ENCODE peak calls at places on chromosomes 5 and 9, in nine cellular contexts. F is GM23338, K is OCI-LY7, M is GM23248, P is neural progenitor cell, N is hepatocyte, X is HCT116, W is MM.1S, E is SK-N-SH. Z is an unnamed sample. For H3K4me1, the result is how much of the 10 kb centered on the place peaks cover.

GRCh38 chr5:129664336-129664937 is 83.5 kb upstream of the MINAR2 start:
- DNase-seq in F (peak), K (peak), M (peak), P (peak), N (peak), X (peak), W (peak), E (peak), Z (peak)

GRCh38 chr5:143129910-143130703 is 273.4 kb downstream of the NR3C1 start:
- DNase-seq in F (no peak), K (no peak), M (no peak), P (no peak), N (peak), X (no peak), W (no peak), E (no peak), Z (peak)

GRCh38 chr9:119003218-119003617 is 366.0 kb downstream of the BRINP1 start:
- DNase-seq in F (no peak), K (no peak), M (peak), P (no peak), N (no peak), X (no peak), W (no peak), E (no peak), Z (no peak)

GRCh38 chr5:74497706-74498105 is 142.8 kb downstream of the ENC1 start:
- DNase-seq in F (no peak), K (no peak), M (peak), P (no peak), N (no peak), X (no peak), W (no peak), E (no peak), Z (no peak)

GRCh38 chr9:81825831-81826540 is 102.2 kb upstream of the SPATA31D4 start:
- DNase-seq in F (no peak), K (no peak), M (peak), P (peak), N (no peak), X (no peak), W (no peak), E (no peak), Z (peak)

GRCh38 chr5:33229216-33229615 is 211.5 kb upstream of the TARS1 start:
- DNase-seq in F (no peak), K (no peak), M (no peak), P (no peak), N (no peak), X (no peak), W (no peak), E (no peak), Z (no peak)

GRCh38 chr5:178196413-178196812 is 7.9 kb upstream of the HNRNPAB start:
- DNase-seq in F (no peak), K (no peak), M (no peak), P (peak), N (no peak), X (no peak), W (no peak), E (no peak), Z (no peak)

GRCh38 chr5:1538276-1538675 is 14.5 kb upstream of the LPCAT1 start:
- DNase-seq in F (no peak), K (no peak), M (no peak), P (no peak), N (no peak), X (no peak), W (no peak), E (no peak), Z (no peak)

GRCh38 chr5:154937186-154937717 is 759 bp downstream of the GEMIN5 start:
- DNase-seq in F (peak), K (no peak), M (peak), P (peak), N (peak), X (no peak), W (no peak), E (no peak), Z (peak)

GRCh38 chr9:113596616-113597320 is 133.2 kb downstream of the RGS3 start:
- DNase-seq in F (no peak), K (no peak), M (no peak), P (no peak), N (no peak), X (no peak), W (no peak), E (no peak), Z (no peak)

GRCh38 chr5:78275998-78276543 is 18.4 kb downstream of the AP3B1 start:
- DNase-seq in F (no peak), K (no peak), M (peak), P (no peak), N (no peak), X (no peak), W (no peak), E (no peak), Z (no peak)

GRCh38 chr5:179585903-179586511 is 35.7 kb downstream of the RUFY1 start:
- DNase-seq in F (no peak), K (no peak), M (no peak), P (peak), N (no peak), X (no peak), W (no peak), E (no peak), Z (no peak)

GRCh38 chr5:139689631-139690384 is 41.7 kb downstream of the CXXC5 start:
- DNase-seq in F (peak), K (peak), M (peak), P (no peak), N (peak), X (no peak), W (peak), E (peak), Z (peak)

GRCh38 chr5:135472141-135472540 is 20.0 kb upstream of the TIFAB start:
- DNase-seq in F (no peak), K (no peak), M (no peak), P (no peak), N (no peak), X (no peak), W (no peak), E (no peak), Z (no peak)

GRCh38 chr5:100757618-100758017 is 145.5 kb downstream of the ST8SIA4 start:
- DNase-seq in F (peak), K (no peak), M (no peak), P (no peak), N (no peak), X (no peak), W (no peak), E (no peak), Z (no peak)

GRCh38 chr5:142014911-142015584 is 2.2 kb upstream of the GNPDA1 start:
- DNase-seq in F (peak), K (peak), M (peak), P (peak), N (peak), X (peak), W (peak), E (peak), Z (peak)

GRCh38 chr9:133255371-133255940 is 19.5 kb downstream of the ABO start:
- DNase-seq in F (no peak), K (no peak), M (no peak), P (no peak), N (no peak), X (no peak), W (no peak), E (no peak), Z (no peak)

GRCh38 chr9:14179449-14179848 is 134.5 kb downstream of the NFIB start:
- DNase-seq in F (no peak), K (no peak), M (no peak), P (no peak), N (no peak), X (peak), W (no peak), E (no peak), Z (peak)

GRCh38 chr9:79013715-79014610 is 557.8 kb upstream of the TLE4 start:
- DNase-seq in F (no peak), K (no peak), M (peak), P (no peak), N (no peak), X (no peak), W (no peak), E (no peak), Z (peak)

GRCh38 chr9:738209-738915 is 103.1 kb upstream of the DMRT1 start:
- DNase-seq in F (no peak), K (no peak), M (peak), P (no peak), N (peak), X (peak), W (no peak), E (no peak), Z (peak)

GRCh38 chr5:146751781-146752401 is 126.7 kb downstream of the PPP2R2B start:
- DNase-seq in F (no peak), K (no peak), M (no peak), P (no peak), N (no peak), X (no peak), W (peak), E (no peak), Z (no peak)

GRCh38 chr9:117084221-117084620 is 330.6 kb downstream of the ASTN2 start:
- DNase-seq in F (no peak), K (no peak), M (no peak), P (no peak), N (no peak), X (no peak), W (peak), E (no peak), Z (no peak)

GRCh38 chr5:61023131-61023530 is 78.1 kb downstream of the NDUFAF2 start:
- DNase-seq in F (no peak), K (no peak), M (peak), P (no peak), N (no peak), X (no peak), W (no peak), E (no peak), Z (peak)

GRCh38 chr9:114849450-114849849 is 43.6 kb upstream of the TNFSF15 start:
- DNase-seq in F (no peak), K (no peak), M (peak), P (no peak), N (no peak), X (no peak), W (no peak), E (no peak), Z (no peak)

GRCh38 chr9:86079421-86080111 is 19.8 kb downstream of the GOLM1 start:
- DNase-seq in F (no peak), K (no peak), M (peak), P (no peak), N (no peak), X (no peak), W (no peak), E (no peak), Z (peak)

GRCh38 chr5:145027266-145027665 is 807.9 kb downstream of the PRELID2 start:
- DNase-seq in F (peak), K (no peak), M (no peak), P (peak), N (no peak), X (no peak), W (no peak), E (no peak), Z (no peak)

GRCh38 chr9:3526903-3527652 is 1.3 kb upstream of the RFX3 start:
- DNase-seq in F (peak), K (peak), M (peak), P (peak), N (peak), X (peak), W (peak), E (peak), Z (peak)

GRCh38 chr9:123484130-123484529 is 128.1 kb downstream of the CRB2 start:
- DNase-seq in F (no peak), K (no peak), M (no peak), P (no peak), N (peak), X (no peak), W (no peak), E (no peak), Z (no peak)

GRCh38 chr9:135198144-135198543 is 110.7 kb downstream of the OLFM1 start:
- DNase-seq in F (no peak), K (no peak), M (no peak), P (no peak), N (no peak), X (no peak), W (no peak), E (no peak), Z (no peak)

GRCh38 chr5:176994460-176995121 is 12.0 kb downstream of the UIMC1 start:
- DNase-seq in F (peak), K (peak), M (no peak), P (peak), N (peak), X (no peak), W (peak), E (no peak), Z (no peak)

GRCh38 chr5:77211013-77211690 is 672 bp downstream of the PDE8B start:
- DNase-seq in F (peak), K (no peak), M (peak), P (peak), N (peak), X (no peak), W (no peak), E (peak), Z (peak)

GRCh38 chr9:37949576-37949975 is 45.6 kb upstream of the SLC25A51 start:
- DNase-seq in F (no peak), K (no peak), M (peak), P (no peak), N (no peak), X (no peak), W (no peak), E (no peak), Z (peak)

GRCh38 chr9:103037508-103038477 is 42.7 kb downstream of the CYLC2 start:
- DNase-seq in F (no peak), K (no peak), M (no peak), P (no peak), N (peak), X (no peak), W (no peak), E (no peak), Z (peak)

GRCh38 chr5:149550608-149551226 is 522 bp downstream of the CSNK1A1 start:
- DNase-seq in F (no peak), K (peak), M (peak), P (peak), N (peak), X (no peak), W (peak), E (peak), Z (no peak)

GRCh38 chr5:135102716-135103696 is 69.0 kb upstream of the PITX1 start:
- DNase-seq in F (no peak), K (no peak), M (no peak), P (no peak), N (no peak), X (no peak), W (no peak), E (no peak), Z (no peak)

GRCh38 chr5:68320094-68320986 is 104.8 kb downstream of the PIK3R1 start:
- DNase-seq in F (no peak), K (no peak), M (peak), P (no peak), N (no peak), X (no peak), W (no peak), E (no peak), Z (peak)

GRCh38 chr9:129170229-129170628 is 7.8 kb downstream of the IER5L start:
- DNase-seq in F (no peak), K (no peak), M (peak), P (no peak), N (no peak), X (peak), W (no peak), E (no peak), Z (peak)

GRCh38 chr5:54718647-54719046 is 201.1 kb downstream of the SNX18 start:
- DNase-seq in F (no peak), K (no peak), M (peak), P (no peak), N (no peak), X (no peak), W (no peak), E (no peak), Z (no peak)

GRCh38 chr5:132065951-132066701 is 5.7 kb downstream of the IL3 start:
- DNase-seq in F (no peak), K (no peak), M (no peak), P (no peak), N (no peak), X (no peak), W (no peak), E (no peak), Z (no peak)

GRCh38 chr5:43359738-43360137 is 46.5 kb upstream of the HMGCS1 start:
- DNase-seq in F (no peak), K (no peak), M (no peak), P (no peak), N (no peak), X (no peak), W (no peak), E (no peak), Z (no peak)

GRCh38 chr9:124794902-124795491 is 18.1 kb downstream of the OLFML2A start:
- DNase-seq in F (no peak), K (no peak), M (no peak), P (no peak), N (peak), X (peak), W (no peak), E (no peak), Z (peak)
- H3K4me1 ChIP-seq in F (under half), K (under half), M (under half), P (under half), N (under half), X (under half), W (under half), E (under half), Z (under half)

GRCh38 chr9:127937046-127937382 is 640 bp downstream of the DPM2 start:
- DNase-seq in F (no peak), K (peak), M (no peak), P (no peak), N (no peak), X (no peak), W (no peak), E (no peak), Z (no peak)

GRCh38 chr9:127935765-127936221 is 1.9 kb downstream of the DPM2 start:
- DNase-seq in F (no peak), K (no peak), M (peak), P (no peak), N (no peak), X (no peak), W (no peak), E (no peak), Z (no peak)

GRCh38 chr9:127936347-127936852 is 1.3 kb downstream of the DPM2 start:
- DNase-seq in F (no peak), K (no peak), M (no peak), P (no peak), N (no peak), X (no peak), W (no peak), E (no peak), Z (no peak)

GRCh38 chr9:127938298-127938690 is 640 bp upstream of the DPM2 start:
- DNase-seq in F (peak), K (no peak), M (peak), P (no peak), N (no peak), X (no peak), W (no peak), E (no peak), Z (no peak)

GRCh38 chr9:127937383-127938297 is at the start of gene DPM2:
- DNase-seq in F (peak), K (peak), M (peak), P (peak), N (peak), X (peak), W (peak), E (peak), Z (peak)
- H3K27ac ChIP-seq in F (peak), K (peak), M (peak), P (no peak), N (peak), X (peak), W (peak), E (peak), Z (no peak)

GRCh38 chr5:169801781-169802180 is 164.7 kb downstream of the DOCK2 start:
- DNase-seq in F (no peak), K (no peak), M (peak), P (no peak), N (no peak), X (no peak), W (no peak), E (no peak), Z (no peak)
- TF ChIP-seq EZH2phosphoT487 in F (no peak), K (no peak), M (no peak), P (no peak), N (no peak), X (no peak), W (no peak), E (no peak), Z (no peak)

GRCh38 chr5:159104058-159104651 is 4.4 kb upstream of the EBF1 start:
- DNase-seq in F (peak), K (no peak), M (peak), P (peak), N (peak), X (no peak), W (no peak), E (no peak), Z (peak)
- H3K4me1 ChIP-seq in F (under half), K (under half), M (under half), P (under half), N (under half), X (under half), W (under half), E (under half), Z (under half)

GRCh38 chr9:22203371-22204138 is 194.4 kb upstream of the CDKN2B start:
- DNase-seq in F (no peak), K (no peak), M (peak), P (no peak), N (peak), X (no peak), W (peak), E (no peak), Z (peak)
- H3K27ac ChIP-seq in F (no peak), K (no peak), M (no peak), P (no peak), N (no peak), X (no peak), W (no peak), E (no peak), Z (no peak)

DNA sequence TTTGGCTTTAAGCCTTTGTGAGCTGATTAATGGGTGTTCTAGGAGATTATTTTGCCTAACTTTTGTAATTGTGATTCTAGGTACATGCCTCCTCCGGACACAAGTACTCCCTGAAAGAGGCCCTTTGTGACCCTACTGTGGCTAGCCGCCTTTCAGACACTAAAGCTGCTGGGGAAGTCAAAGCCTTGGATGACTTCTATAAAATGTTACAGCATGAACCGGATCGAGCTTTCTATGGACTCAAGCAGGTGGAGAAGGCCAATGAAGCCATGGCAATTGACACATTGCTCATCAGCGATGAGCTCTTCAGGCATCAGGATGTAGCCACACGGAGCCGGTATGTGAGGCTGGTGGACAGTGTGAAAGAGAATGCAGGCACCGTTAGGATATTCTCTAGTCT is 13.6 kb downstream of the ITGA1 start:
- DNase-seq in F (peak), K (peak), M (peak), P (peak), N (peak), X (no peak), W (no peak), E (no peak), Z (peak)
- TF ChIP-seq EZH2phosphoT487 in F (no peak), K (no peak), M (no peak), P (no peak), N (no peak), X (no peak), W (no peak), E (no peak), Z (no peak)

GRCh38 chr5:137073192-137073591 is 425.9 kb downstream of the SPOCK1 start:
- DNase-seq in F (no peak), K (no peak), M (peak), P (no peak), N (no peak), X (no peak), W (no peak), E (no peak), Z (peak)
- H3K4me1 ChIP-seq in F (under half), K (half or more), M (under half), P (under half), N (under half), X (under half), W (under half), E (under half), Z (under half)

DNA sequence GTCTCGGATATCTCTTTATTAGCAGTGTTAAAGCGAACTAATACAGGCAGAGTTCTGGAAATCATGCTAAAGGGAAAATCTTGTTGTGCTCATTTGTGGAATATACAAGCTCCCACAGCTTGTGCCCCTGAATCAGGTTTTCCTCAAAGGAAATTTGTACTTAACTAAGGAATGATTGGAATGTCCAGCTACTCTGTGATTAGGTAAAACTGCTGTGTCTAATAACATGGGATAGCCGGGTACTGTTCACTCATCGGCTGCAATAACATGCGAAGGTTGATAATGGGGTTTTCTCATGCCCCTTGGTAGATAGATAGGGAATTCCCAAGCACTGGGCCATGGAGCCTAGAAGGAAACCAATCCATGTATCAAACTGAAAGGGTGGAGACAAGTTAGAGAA is 306.7 kb downstream of the NR2F1-AS1 start:
- DNase-seq in F (peak), K (no peak), M (peak), P (peak), N (no peak), X (no peak), W (no peak), E (no peak), Z (peak)
- H3K27ac ChIP-seq in F (no peak), K (no peak), M (no peak), P (no peak), N (no peak), X (no peak), W (no peak), E (no peak), Z (peak)

GRCh38 chr9:108671156-108671555 is 184.6 kb downstream of the ACTL7B start:
- DNase-seq in F (peak), K (no peak), M (peak), P (peak), N (no peak), X (peak), W (no peak), E (no peak), Z (peak)
- TF ChIP-seq EZH2phosphoT487 in F (no peak), K (no peak), M (no peak), P (no peak), N (no peak), X (no peak), W (no peak), E (no peak), Z (no peak)